ENCODE peak calls at places on chromosomes 16 and 17, in six cellular contexts. M is IMR-90, V is coronary artery, X is AG04450, A is H1, R is upper lobe of left lung. T is an unnamed sample.

GRCh38 chr17:10631048-10631700 is 25.9 kb downstream of the MYH3 start:
- DNase-seq in R (no peak), X (no peak), V (no peak), M (peak), A (peak), T (no peak)

GRCh38 chr17:58377005-58377660 is 25.1 kb upstream of the SUPT4H1 start:
- DNase-seq in R (peak), V (no peak), X (no peak), A (peak), M (no peak), T (peak)

GRCh38 chr16:68364601-68364998 is 53.8 kb downstream of the PRMT7 start:
- DNase-seq in R (no peak), X (no peak), V (no peak), M (peak), A (peak), T (no peak)

GRCh38 chr17:30379303-30380105 is 777 bp downstream of the CPD start:
- DNase-seq in R (peak), M (no peak), A (peak), X (no peak), V (peak), T (no peak)

GRCh38 chr17:19647697-19648474 is 665 bp upstream of the ALDH3A2 start:
- DNase-seq in V (peak), A (peak), R (peak), X (no peak), M (peak), T (peak)

GRCh38 chr16:24114876-24115275 is 141.3 kb upstream of the CACNG3 start:
- DNase-seq in A (no peak), V (no peak), R (no peak), M (no peak), X (no peak), T (no peak)

GRCh38 chr16:79950932-79951719 is 350.6 kb upstream of the MAF start:
- DNase-seq in V (no peak), R (no peak), A (no peak), X (no peak), M (no peak), T (no peak)

GRCh38 chr17:44878627-44879221 is 20.5 kb downstream of the EFTUD2 start:
- DNase-seq in R (no peak), A (no peak), X (no peak), M (peak), V (no peak), T (no peak)

GRCh38 chr17:61862105-61862574 is 1.2 kb downstream of the BRIP1 start:
- DNase-seq in M (peak), R (no peak), V (no peak), X (no peak), A (no peak), T (peak)

GRCh38 chr16:54326266-54326662 is 39.7 kb upstream of the IRX3 start:
- DNase-seq in V (no peak), M (no peak), R (no peak), A (no peak), X (no peak), T (no peak)

GRCh38 chr16:72723781-72724180 is 324.1 kb downstream of the ZFHX3 start:
- DNase-seq in A (no peak), V (no peak), X (peak), R (no peak), M (peak), T (peak)

GRCh38 chr17:57989011-57989345 is 924 bp upstream of the VEZF1 start:
- DNase-seq in R (peak), A (no peak), M (peak), V (no peak), X (no peak), T (no peak)

GRCh38 chr17:12709063-12709462 is 43.4 kb downstream of the MYOCD start:
- DNase-seq in A (no peak), M (peak), X (no peak), V (no peak), R (no peak), T (peak)

GRCh38 chr16:66486773-66487579 is 59.9 kb downstream of the BEAN1 start:
- DNase-seq in V (peak), R (no peak), M (peak), A (no peak), X (peak), T (peak)

GRCh38 chr16:52408197-52408845 is 138.6 kb downstream of the TOX3 start:
- DNase-seq in R (no peak), X (no peak), M (no peak), A (no peak), V (no peak), T (no peak)

GRCh38 chr17:17937958-17938357 is 34.2 kb downstream of the TOM1L2 start:
- DNase-seq in A (no peak), M (no peak), X (no peak), R (no peak), V (no peak), T (no peak)

GRCh38 chr16:89565506-89566372 is 5.3 kb downstream of the RPL13 start:
- DNase-seq in V (peak), X (no peak), M (peak), R (peak), A (peak), T (no peak)

GRCh38 chr17:29032798-29033197 is 10.1 kb upstream of the PIPOX start:
- DNase-seq in V (no peak), X (no peak), A (no peak), R (no peak), M (no peak), T (no peak)

GRCh38 chr16:4194661-4195060 is 47.2 kb downstream of the SRL start:
- DNase-seq in M (no peak), A (no peak), V (no peak), X (no peak), R (peak), T (no peak)

GRCh38 chr16:67389911-67390815 is 3.1 kb downstream of the TPPP3 start:
- DNase-seq in R (peak), M (no peak), A (no peak), V (peak), X (no peak), T (no peak)

GRCh38 chr16:17019366-17019765 is 451.4 kb downstream of the XYLT1 start:
- DNase-seq in R (no peak), M (no peak), A (no peak), V (no peak), X (no peak), T (no peak)

GRCh38 chr17:74297941-74298340 is 23.9 kb downstream of the DNAI2 start:
- DNase-seq in V (no peak), M (no peak), X (no peak), R (no peak), A (no peak), T (peak)

GRCh38 chr17:77332981-77333685 is 192.4 kb downstream of the SEC14L1 start:
- DNase-seq in X (no peak), A (no peak), V (peak), R (peak), M (peak), T (peak)

GRCh38 chr16:81654346-81654745 is 124.7 kb upstream of the PLCG2 start:
- DNase-seq in X (no peak), M (peak), V (no peak), A (no peak), R (no peak), T (no peak)

GRCh38 chr17:49054342-49055092 is 57.3 kb downstream of the IGF2BP1 start:
- DNase-seq in V (no peak), M (no peak), A (no peak), R (no peak), X (no peak), T (no peak)

GRCh38 chr16:4272114-4272954 is 489 bp downstream of the TFAP4 start:
- DNase-seq in X (no peak), R (peak), M (no peak), A (peak), V (no peak), T (peak)

GRCh38 chr16:2715519-2715918 is 4.5 kb downstream of the PRSS27 start:
- DNase-seq in M (peak), X (no peak), A (peak), R (peak), V (no peak), T (no peak)

GRCh38 chr16:66651474-66651765 is 45.1 kb downstream of the CMTM4 start:
- DNase-seq in X (no peak), M (no peak), A (no peak), R (no peak), V (no peak), T (no peak)

GRCh38 chr16:50252874-50253510 is 13.4 kb upstream of the ADCY7 start:
- DNase-seq in X (no peak), A (no peak), V (no peak), R (peak), M (no peak), T (no peak)

GRCh38 chr16:50254072-50254471 is 12.3 kb upstream of the ADCY7 start:
- DNase-seq in V (no peak), M (no peak), A (no peak), R (peak), X (no peak), T (no peak)

GRCh38 chr16:50253511-50253903 is 12.8 kb upstream of the ADCY7 start:
- DNase-seq in X (no peak), M (no peak), A (no peak), V (peak), R (peak), T (no peak)

GRCh38 chr16:50251375-50252081 is 14.8 kb upstream of the ADCY7 start:
- DNase-seq in V (peak), R (peak), X (peak), M (peak), A (no peak), T (no peak)

DNA sequence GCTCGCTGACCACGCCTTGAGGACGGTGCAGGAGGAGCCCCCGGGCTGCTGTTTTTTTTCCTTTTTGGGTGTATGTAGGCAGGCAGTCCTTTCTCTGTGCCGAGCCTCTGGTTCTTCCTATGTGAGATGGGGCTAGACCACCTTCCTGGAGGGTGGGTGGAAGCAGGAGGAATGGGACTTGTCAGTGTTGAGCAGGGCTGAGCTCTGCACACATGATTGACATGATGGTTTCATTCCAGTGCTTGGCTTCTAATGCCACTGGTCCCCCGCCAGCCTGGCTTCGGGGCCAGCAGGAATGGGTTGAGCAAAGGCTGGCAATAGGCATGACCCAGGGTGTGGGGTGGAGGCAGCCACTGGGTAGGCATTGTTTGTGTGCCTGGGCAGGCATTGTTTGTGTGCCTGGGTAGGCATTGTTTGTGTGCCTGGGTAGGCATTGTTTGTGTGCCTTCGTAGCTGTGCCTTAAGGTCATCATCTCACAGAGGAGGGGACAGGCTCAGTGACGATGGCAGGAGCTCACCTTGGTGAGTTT is 14.2 kb upstream of the ADCY7 start:
- DNase-seq in M (no peak), X (no peak), R (peak), A (no peak), V (peak), T (no peak)
- H3K27ac ChIP-seq in M (no peak), X (no peak), R (no peak), A (no peak), V (no peak), T (no peak)

GRCh38 chr17:81684442-81684911 is 666 bp downstream of the HGS start:
- DNase-seq in X (no peak), A (no peak), R (no peak), V (no peak), M (peak), T (peak)

GRCh38 chr17:81683584-81684441 is at the start of the genes ARL16 and HGS:
- DNase-seq in V (peak), A (peak), X (peak), R (peak), M (peak), T (peak)

GRCh38 chr17:81686614-81687013 is 2.8 kb downstream of the HGS start:
- DNase-seq in R (no peak), M (no peak), X (no peak), V (no peak), A (no peak), T (no peak)

GRCh38 chr17:81683208-81683583 is 401 bp downstream of the ARL16 start:
- DNase-seq in M (peak), A (no peak), V (no peak), R (no peak), X (no peak), T (no peak)

DNA sequence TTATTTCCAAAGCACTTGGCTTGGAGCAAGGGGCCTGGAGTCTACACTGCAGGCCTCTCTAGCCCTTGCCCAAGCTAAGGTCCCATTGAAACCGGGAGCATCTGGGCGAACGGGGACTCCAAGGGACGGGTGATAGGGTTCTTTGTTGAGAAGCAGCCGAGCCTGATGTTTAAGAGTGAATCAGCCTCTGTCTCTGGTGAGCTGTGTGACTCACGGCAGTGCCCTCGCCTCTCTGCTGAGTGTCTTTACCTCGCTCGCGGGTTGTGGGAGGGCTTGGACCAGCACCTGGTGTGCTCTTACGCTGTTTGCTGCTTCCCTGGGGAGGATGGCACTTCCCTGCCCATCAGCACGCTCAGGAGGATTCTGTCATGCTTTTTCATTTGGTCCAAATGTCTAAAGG is 1.3 kb downstream of the HGS start:
- DNase-seq in R (no peak), A (no peak), V (no peak), X (peak), M (peak), T (peak)
- H3K27ac ChIP-seq in R (no peak), A (no peak), V (no peak), X (peak), M (peak), T (peak)

DNA sequence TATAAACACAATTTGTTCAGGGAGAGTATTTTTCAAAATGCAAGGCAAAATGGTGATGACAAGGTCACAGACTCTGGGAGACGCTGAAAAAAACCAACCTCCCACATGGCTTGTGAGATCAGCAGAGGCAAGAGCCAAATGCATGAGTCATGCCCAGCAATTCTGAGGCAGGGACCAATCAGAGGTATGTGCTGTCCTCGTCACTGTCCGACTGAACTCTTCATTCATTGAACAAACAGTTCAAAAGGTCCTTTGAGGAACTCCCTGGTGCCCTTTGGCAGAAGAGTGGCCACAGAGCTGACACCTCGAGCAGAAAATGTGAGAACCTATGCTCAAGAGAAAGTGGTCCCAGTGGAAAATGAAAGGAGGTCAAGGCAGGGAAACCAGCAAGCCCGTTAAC is 51.0 kb downstream of the CDH11 start:
- DNase-seq in A (no peak), M (peak), R (peak), X (peak), V (peak), T (peak)
- H3K27ac ChIP-seq in A (no peak), M (peak), R (no peak), X (peak), V (peak), T (peak)

DNA sequence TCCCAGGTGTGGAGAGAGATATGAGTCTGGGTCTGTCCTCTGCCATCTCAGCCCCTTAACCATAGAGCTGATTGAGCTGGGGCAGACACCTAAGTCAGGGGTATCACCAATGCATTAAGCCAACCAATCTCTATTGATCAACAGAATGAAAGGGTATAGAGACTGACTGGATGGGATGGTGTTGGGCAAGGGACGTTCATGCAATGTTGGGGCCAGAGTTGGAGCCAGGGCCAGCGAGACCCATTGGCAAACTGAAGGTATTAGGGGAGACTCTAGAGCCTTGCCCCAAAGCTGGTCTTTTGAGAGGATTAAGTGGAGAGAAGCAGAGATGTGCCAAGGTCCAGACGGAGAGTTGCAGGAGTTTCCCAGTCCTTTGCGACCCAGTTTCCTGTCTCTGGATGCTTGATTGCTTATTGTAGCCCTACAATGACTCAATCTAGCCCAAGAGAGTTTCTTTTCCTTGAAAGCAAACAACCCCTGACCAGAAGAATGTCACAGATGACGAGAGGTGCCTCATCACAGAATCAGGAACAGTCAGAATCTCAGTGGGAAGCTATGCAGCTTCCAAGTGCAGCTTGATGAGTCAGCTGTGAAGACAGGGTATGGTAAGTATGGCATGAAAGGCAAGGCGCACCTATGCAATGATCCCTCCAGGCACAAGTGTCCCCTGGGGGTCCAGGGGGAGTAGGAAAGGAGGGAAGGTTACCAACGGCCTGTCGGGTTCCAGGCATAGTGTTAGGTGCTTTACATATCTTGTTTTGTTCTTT is 137.2 kb downstream of the UTP18 start:
- DNase-seq in M (peak), R (no peak), A (no peak), V (no peak), X (no peak), T (peak)
- H3K27ac ChIP-seq in M (no peak), R (no peak), A (no peak), V (no peak), X (no peak), T (no peak)

DNA sequence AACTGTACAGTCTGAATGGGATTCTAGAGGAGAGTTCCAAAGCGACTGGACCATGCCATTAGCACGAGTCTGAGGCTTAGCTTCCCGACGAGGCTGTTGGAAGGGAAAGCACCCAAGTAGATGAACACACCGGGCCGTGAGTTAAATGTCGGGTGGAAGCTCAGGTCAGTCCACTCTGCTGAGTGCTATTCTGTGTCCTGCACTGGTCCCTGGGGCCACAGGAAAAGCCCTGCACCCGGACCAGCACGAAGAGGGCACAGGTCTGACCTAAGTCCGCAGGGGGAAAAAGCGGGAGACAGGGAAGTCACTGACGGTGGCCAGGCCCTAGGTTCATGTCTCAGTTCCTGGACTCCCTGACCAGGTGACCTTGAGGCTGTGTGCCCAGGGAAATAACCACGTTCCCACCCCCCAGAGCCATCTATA is 44.1 kb upstream of the RBFOX3 start:
- DNase-seq in M (no peak), R (no peak), A (peak), X (no peak), V (no peak), T (no peak)
- H3K27ac ChIP-seq in M (no peak), R (no peak), A (no peak), X (no peak), V (no peak), T (no peak)

GRCh38 chr17:56976941-56977570 is 875 bp upstream of the SCPEP1 start:
- DNase-seq in M (no peak), R (no peak), X (no peak), A (no peak), V (no peak), T (no peak)

GRCh38 chr17:56979091-56979480 is 1.2 kb downstream of the SCPEP1 start:
- DNase-seq in R (no peak), X (no peak), A (no peak), M (no peak), V (no peak), T (no peak)

GRCh38 chr17:56975656-56976055 is 2.3 kb upstream of the SCPEP1 start:
- DNase-seq in X (no peak), A (no peak), V (no peak), M (no peak), R (no peak), T (no peak)

GRCh38 chr17:56977673-56978395 is at the start of gene SCPEP1:
- DNase-seq in R (peak), X (peak), V (peak), M (peak), A (peak), T (peak)

DNA sequence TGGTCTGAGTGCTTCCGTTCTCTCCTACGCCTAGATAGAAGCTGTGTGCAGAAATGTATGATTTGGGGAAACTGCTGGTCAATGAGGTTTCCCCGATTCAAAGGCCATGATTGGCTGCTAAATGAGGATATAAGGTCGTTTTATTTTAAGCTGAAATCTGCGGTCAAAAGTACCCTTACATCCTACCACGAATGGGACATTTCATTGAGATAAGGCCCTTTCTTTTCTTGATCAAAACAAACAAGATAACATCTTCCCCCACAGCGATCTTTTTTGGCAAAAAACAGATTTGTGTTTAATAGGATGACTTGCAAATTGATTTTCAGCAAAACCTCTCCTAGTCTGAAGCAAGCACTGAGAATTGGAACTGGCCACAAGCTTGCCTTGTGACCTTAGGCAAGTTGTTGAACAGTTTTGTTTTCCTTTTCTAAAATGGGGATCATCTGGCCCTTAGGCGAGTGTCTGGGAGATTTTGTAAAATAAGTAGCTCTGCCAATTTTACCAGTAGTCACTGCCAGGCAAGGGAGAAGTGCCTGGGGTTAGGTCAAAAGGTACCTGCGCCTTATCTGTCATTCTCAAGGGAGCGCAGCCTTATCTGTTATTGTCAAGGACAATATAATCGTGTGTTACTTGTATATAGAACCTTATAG is 635 bp downstream of the SCPEP1 start:
- DNase-seq in X (no peak), M (peak), R (no peak), V (no peak), A (no peak), T (no peak)
- H3K27ac ChIP-seq in X (no peak), M (no peak), R (peak), V (peak), A (no peak), T (no peak)